ENCODE peak calls at places on chromosomes 13 and 19, in four cellular contexts. One of them, this sample, is unnamed.

GRCh38 chr13:80131204-80131603 is 209.7 kb downstream of the SPRY2 start:
- DNase-seq in H1: no peak
- DNase-seq in WTC11: peak
- DNase-seq in K562: no peak
- DNase-seq in this sample: peak

GRCh38 chr19:51712461-51713081 is 11.2 kb downstream of the HAS1 start:
- DNase-seq in WTC11: peak
- DNase-seq in H1: peak
- DNase-seq in K562: no peak
- DNase-seq in this sample: no peak

GRCh38 chr19:18698321-18699167 is 15.1 kb downstream of the CRTC1 start:
- DNase-seq in H1: no peak
- DNase-seq in K562: no peak
- DNase-seq in WTC11: no peak
- DNase-seq in this sample: no peak

GRCh38 chr19:1513492-1514294 is 874 bp upstream of the ADAMTSL5 start:
- DNase-seq in K562: peak
- DNase-seq in WTC11: peak
- DNase-seq in H1: peak
- DNase-seq in this sample: peak

GRCh38 chr13:42337808-42338600 is 66.1 kb downstream of the AKAP11 start:
- DNase-seq in K562: no peak
- DNase-seq in H1: no peak
- DNase-seq in WTC11: no peak
- DNase-seq in this sample: no peak

GRCh38 chr13:107835339-107836018 is 379.9 kb downstream of the LIG4 start:
- DNase-seq in K562: no peak
- DNase-seq in H1: no peak
- DNase-seq in WTC11: no peak
- DNase-seq in this sample: no peak

GRCh38 chr13:87536499-87536898 is 134.7 kb upstream of the SLITRK5 start:
- DNase-seq in WTC11: no peak
- DNase-seq in H1: no peak
- DNase-seq in K562: no peak
- DNase-seq in this sample: no peak

GRCh38 chr13:90104764-90105163 is 1242.7 kb upstream of the MIR17HG start:
- DNase-seq in K562: no peak
- DNase-seq in H1: no peak
- DNase-seq in WTC11: no peak
- DNase-seq in this sample: no peak

GRCh38 chr13:114099918-114100445 is 32.4 kb downstream of the RASA3 start:
- DNase-seq in H1: peak
- DNase-seq in K562: no peak
- DNase-seq in WTC11: peak
- DNase-seq in this sample: peak

GRCh38 chr19:32150605-32151004 is 194.8 kb upstream of the ZNF507 start:
- DNase-seq in H1: no peak
- DNase-seq in WTC11: no peak
- DNase-seq in K562: no peak
- DNase-seq in this sample: no peak

GRCh38 chr13:72146816-72147215 is 279.8 kb upstream of the DACH1 start:
- DNase-seq in WTC11: no peak
- DNase-seq in H1: no peak
- DNase-seq in K562: no peak
- DNase-seq in this sample: no peak
- TF ChIP-seq TEAD4 in WTC11: no peak
- TF ChIP-seq TEAD4 in H1: no peak
- TF ChIP-seq TEAD4 in K562: no peak
- TF ChIP-seq TEAD4 in this sample: no peak

DNA sequence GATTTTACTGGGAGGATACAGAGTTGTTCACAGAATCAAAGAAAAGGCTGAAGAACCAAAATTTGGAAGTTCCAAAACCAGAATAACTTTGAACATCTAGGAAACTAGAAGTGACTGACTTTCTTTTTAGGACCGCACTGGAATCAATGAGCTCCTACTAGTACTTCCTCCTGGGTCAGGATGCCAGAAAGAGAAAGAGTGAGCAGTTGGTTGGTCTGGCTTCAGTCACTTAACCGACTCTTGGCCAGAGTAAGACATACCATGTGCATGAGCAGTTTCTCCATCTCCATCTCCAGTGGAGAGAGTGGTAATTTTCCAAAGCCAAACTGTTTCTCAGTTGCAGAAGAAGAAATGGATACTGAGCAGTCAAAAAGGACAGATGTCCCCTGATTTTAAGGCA is 27.1 kb upstream of the MTUS2 start:
- DNase-seq in WTC11: no peak
- DNase-seq in H1: no peak
- DNase-seq in K562: no peak
- DNase-seq in this sample: no peak
- TF ChIP-seq TEAD4 in WTC11: no peak
- TF ChIP-seq TEAD4 in H1: no peak
- TF ChIP-seq TEAD4 in K562: no peak
- TF ChIP-seq TEAD4 in this sample: no peak

GRCh38 chr13:111482806-111483620 is 162.6 kb downstream of the TEX29 start:
- DNase-seq in WTC11: no peak
- DNase-seq in H1: no peak
- DNase-seq in K562: no peak
- DNase-seq in this sample: no peak
- TF ChIP-seq TEAD4 in WTC11: no peak
- TF ChIP-seq TEAD4 in H1: no peak
- TF ChIP-seq TEAD4 in K562: no peak
- TF ChIP-seq TEAD4 in this sample: no peak

GRCh38 chr13:52446265-52446664 is 4.2 kb downstream of the VPS36 start:
- DNase-seq in K562: no peak
- DNase-seq in H1: no peak
- DNase-seq in WTC11: no peak
- DNase-seq in this sample: no peak
- TF ChIP-seq TEAD4 in K562: no peak
- TF ChIP-seq TEAD4 in H1: no peak
- TF ChIP-seq TEAD4 in WTC11: no peak
- TF ChIP-seq TEAD4 in this sample: no peak

DNA sequence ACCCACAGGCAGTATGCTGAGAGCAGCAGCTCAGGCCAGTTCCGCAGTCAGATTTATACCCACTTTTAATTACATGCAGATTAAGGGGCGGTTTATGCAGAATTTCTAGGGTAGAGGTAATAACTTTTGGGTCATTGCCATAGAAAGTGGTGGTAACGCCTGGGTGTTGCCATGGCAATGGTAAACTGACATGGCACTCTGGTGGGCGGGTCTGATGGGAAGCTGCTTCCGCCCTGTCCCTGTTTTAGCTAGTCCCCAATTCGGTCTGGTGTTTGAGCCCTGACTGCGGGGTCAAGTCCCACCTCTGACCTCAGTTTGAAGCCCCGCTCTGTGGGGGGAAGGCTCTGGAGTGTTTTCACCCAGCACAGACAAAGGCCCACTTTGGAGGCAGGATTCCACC is 141.1 kb upstream of the VSTM2B start:
- DNase-seq in WTC11: peak
- DNase-seq in K562: no peak
- DNase-seq in H1: no peak
- DNase-seq in this sample: no peak
- TF ChIP-seq TEAD4 in WTC11: no peak
- TF ChIP-seq TEAD4 in K562: no peak
- TF ChIP-seq TEAD4 in H1: no peak
- TF ChIP-seq TEAD4 in this sample: no peak

GRCh38 chr13:36362914-36363313 is 16.7 kb upstream of the SPART start:
- DNase-seq in WTC11: no peak
- DNase-seq in K562: no peak
- DNase-seq in H1: no peak
- DNase-seq in this sample: no peak

GRCh38 chr13:36359301-36359950 is 13.2 kb upstream of the SPART start:
- DNase-seq in H1: no peak
- DNase-seq in WTC11: no peak
- DNase-seq in K562: no peak
- DNase-seq in this sample: no peak

GRCh38 chr13:36360863-36361262 is 14.7 kb upstream of the SPART start:
- DNase-seq in WTC11: no peak
- DNase-seq in K562: no peak
- DNase-seq in H1: no peak
- DNase-seq in this sample: no peak

GRCh38 chr13:36363464-36363863 is 17.3 kb upstream of the SPART start:
- DNase-seq in H1: no peak
- DNase-seq in WTC11: no peak
- DNase-seq in K562: no peak
- DNase-seq in this sample: no peak

DNA sequence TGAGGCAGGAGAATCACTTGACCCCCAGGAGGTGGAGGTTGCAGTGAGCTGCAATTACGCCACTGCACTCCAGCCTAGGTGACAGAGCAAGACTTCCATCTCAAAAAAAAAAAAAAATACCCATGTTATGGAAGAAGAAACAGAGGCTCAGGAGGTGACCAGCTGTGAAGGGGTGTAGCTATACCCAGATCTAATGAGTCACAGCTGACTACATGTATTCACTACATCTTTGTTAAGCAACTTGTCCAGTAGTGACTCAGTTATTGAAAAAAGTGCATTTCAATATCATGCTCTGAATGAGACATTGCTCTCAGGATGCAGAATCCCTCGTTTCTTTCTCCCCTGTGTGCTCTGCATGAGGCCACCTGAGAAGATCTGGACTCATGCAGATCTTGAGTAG is 16.1 kb upstream of the SPART start:
- DNase-seq in WTC11: no peak
- DNase-seq in H1: no peak
- DNase-seq in K562: no peak
- DNase-seq in this sample: no peak
- TF ChIP-seq TEAD4 in WTC11: no peak
- TF ChIP-seq TEAD4 in H1: no peak
- TF ChIP-seq TEAD4 in K562: no peak
- TF ChIP-seq TEAD4 in this sample: no peak

GRCh38 chr13:94057618-94058017 is 421.9 kb downstream of the DCT start:
- DNase-seq in WTC11: no peak
- DNase-seq in H1: no peak
- DNase-seq in K562: no peak
- DNase-seq in this sample: peak

GRCh38 chr13:94050686-94051085 is 428.8 kb downstream of the DCT start:
- DNase-seq in WTC11: no peak
- DNase-seq in H1: no peak
- DNase-seq in K562: no peak
- DNase-seq in this sample: no peak

GRCh38 chr13:94050039-94050438 is 429.4 kb downstream of the DCT start:
- DNase-seq in H1: no peak
- DNase-seq in WTC11: no peak
- DNase-seq in K562: no peak
- DNase-seq in this sample: no peak

GRCh38 chr13:94056362-94056990 is 423.0 kb downstream of the DCT start:
- DNase-seq in H1: no peak
- DNase-seq in WTC11: no peak
- DNase-seq in K562: no peak
- DNase-seq in this sample: no peak

GRCh38 chr13:94054159-94054558 is 425.3 kb downstream of the DCT start:
- DNase-seq in H1: no peak
- DNase-seq in WTC11: no peak
- DNase-seq in K562: no peak
- DNase-seq in this sample: peak
- TF ChIP-seq TEAD4 in H1: no peak
- TF ChIP-seq TEAD4 in WTC11: no peak
- TF ChIP-seq TEAD4 in K562: no peak
- TF ChIP-seq TEAD4 in this sample: no peak